ENCODE peak calls at places on chromosomes 12 and 14, in seven cellular contexts. M, K, N, I, P, L and Z are unnamed samples.

GRCh38 chr14:96634481-96634880 is 132.3 kb downstream of the PAPOLA start:
- DNase-seq in M (no peak), K (no peak), N (no peak), I (no peak), P (peak; percentile 37), L (no peak), Z (no peak)

GRCh38 chr14:76117789-76118188 is 33.9 kb upstream of the GPATCH2L start:
- DNase-seq in M (no peak), K (no peak), N (no peak), I (no peak), P (no peak), L (no peak), Z (no peak)

GRCh38 chr14:104378636-104379225 is 200.8 kb upstream of the C14orf180 start:
- DNase-seq in M (no peak), K (no peak), N (no peak), I (no peak), P (no peak), L (no peak), Z (no peak)

GRCh38 chr12:107379852-107380567 is 286.7 kb upstream of the CRY1 start:
- DNase-seq in M (peak; percentile 77), K (no peak), N (no peak), I (no peak), P (peak; percentile 77), L (peak; percentile 53), Z (peak; percentile 68)

GRCh38 chr14:104891664-104892500 is 26.8 kb downstream of the CEP170B start:
- DNase-seq in M (no peak), K (no peak), N (peak; percentile 62), I (peak; percentile 4), P (peak; percentile 47), L (no peak), Z (no peak)

GRCh38 chr14:49950275-49951250 is 57.7 kb downstream of the ARF6 start:
- DNase-seq in M (no peak), K (no peak), N (no peak), I (no peak), P (peak; percentile 82), L (peak; percentile 15), Z (no peak)

GRCh38 chr12:31508436-31509150 is 82.3 kb downstream of the DENND5B start:
- DNase-seq in M (no peak), K (no peak), N (no peak), I (no peak), P (no peak), L (no peak), Z (no peak)

GRCh38 chr12:99619389-99620158 is 28.0 kb upstream of the GARIN6 start:
- DNase-seq in M (peak; percentile 11), K (peak; percentile 31), N (no peak), I (no peak), P (peak; percentile 49), L (peak; percentile 42), Z (peak; percentile 36)

GRCh38 chr12:2113501-2113912 is 60.7 kb downstream of the CACNA1C start:
- DNase-seq in M (no peak), K (no peak), N (no peak), I (no peak), P (no peak), L (no peak), Z (peak; percentile 21)

GRCh38 chr12:114735680-114736374 is 51.9 kb upstream of the TBX3 start:
- DNase-seq in M (no peak), K (no peak), N (no peak), I (no peak), P (peak; percentile 45), L (no peak), Z (no peak)

GRCh38 chr12:131711551-131712205 is 788 bp downstream of the SFSWAP start:
- DNase-seq in M (no peak), K (no peak), N (no peak), I (no peak), P (no peak), L (no peak), Z (no peak)

GRCh38 chr12:120260607-120261006 is 4.9 kb downstream of the PXN start:
- DNase-seq in M (no peak), K (no peak), N (no peak), I (no peak), P (no peak), L (no peak), Z (no peak)

GRCh38 chr14:104689620-104690265 is 325 bp downstream of the INF2 start:
- DNase-seq in M (no peak), K (no peak), N (no peak), I (no peak), P (no peak), L (peak; percentile 25), Z (no peak)

GRCh38 chr12:121038861-121039654 is at the start of gene OASL:
- DNase-seq in M (peak; percentile 61), K (peak; percentile 79), N (no peak), I (peak; percentile 61), P (peak; percentile 87), L (peak; percentile 89), Z (peak; percentile 68)

GRCh38 chr12:11598900-11599299 is 50.6 kb upstream of the ETV6 start:
- DNase-seq in M (no peak), K (no peak), N (no peak), I (no peak), P (no peak), L (no peak), Z (no peak)

GRCh38 chr12:11600199-11600598 is 49.3 kb upstream of the ETV6 start:
- DNase-seq in M (no peak), K (no peak), N (no peak), I (no peak), P (no peak), L (no peak), Z (no peak)

GRCh38 chr12:11592484-11592883 is 57.0 kb upstream of the ETV6 start:
- DNase-seq in M (no peak), K (no peak), N (no peak), I (no peak), P (no peak), L (no peak), Z (no peak)

GRCh38 chr12:11593013-11593412 is 56.5 kb upstream of the ETV6 start:
- DNase-seq in M (no peak), K (no peak), N (no peak), I (no peak), P (no peak), L (no peak), Z (no peak)

DNA sequence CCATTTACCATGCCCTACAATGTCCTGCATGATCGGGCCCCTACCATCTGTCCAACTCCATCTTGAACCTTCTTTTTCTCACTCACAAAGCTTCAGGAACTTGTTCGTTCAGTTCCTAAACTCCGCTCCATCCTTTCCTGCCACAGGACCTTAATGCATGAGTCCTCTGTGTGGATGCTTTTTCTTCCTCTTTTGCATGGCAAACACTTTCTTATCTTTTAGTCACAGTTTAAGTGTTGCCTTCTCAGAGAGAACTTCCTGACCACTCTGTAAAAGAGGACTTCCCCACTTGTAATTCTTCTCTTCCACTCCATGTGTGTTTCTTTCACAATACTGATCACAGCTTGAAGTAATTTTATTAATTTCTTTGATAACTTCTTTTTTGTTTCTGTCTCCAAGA is 54.4 kb upstream of the ETV6 start:
- DNase-seq in M (no peak), K (no peak), N (no peak), I (no peak), P (no peak), L (no peak), Z (no peak)
- H3K4me3 ChIP-seq in M (no peak overlapping the region), K (no peak overlapping the region), N (no peak overlapping the region), I (no peak overlapping the region), P (no peak overlapping the region), L (no peak overlapping the region), Z (no peak overlapping the region)

DNA sequence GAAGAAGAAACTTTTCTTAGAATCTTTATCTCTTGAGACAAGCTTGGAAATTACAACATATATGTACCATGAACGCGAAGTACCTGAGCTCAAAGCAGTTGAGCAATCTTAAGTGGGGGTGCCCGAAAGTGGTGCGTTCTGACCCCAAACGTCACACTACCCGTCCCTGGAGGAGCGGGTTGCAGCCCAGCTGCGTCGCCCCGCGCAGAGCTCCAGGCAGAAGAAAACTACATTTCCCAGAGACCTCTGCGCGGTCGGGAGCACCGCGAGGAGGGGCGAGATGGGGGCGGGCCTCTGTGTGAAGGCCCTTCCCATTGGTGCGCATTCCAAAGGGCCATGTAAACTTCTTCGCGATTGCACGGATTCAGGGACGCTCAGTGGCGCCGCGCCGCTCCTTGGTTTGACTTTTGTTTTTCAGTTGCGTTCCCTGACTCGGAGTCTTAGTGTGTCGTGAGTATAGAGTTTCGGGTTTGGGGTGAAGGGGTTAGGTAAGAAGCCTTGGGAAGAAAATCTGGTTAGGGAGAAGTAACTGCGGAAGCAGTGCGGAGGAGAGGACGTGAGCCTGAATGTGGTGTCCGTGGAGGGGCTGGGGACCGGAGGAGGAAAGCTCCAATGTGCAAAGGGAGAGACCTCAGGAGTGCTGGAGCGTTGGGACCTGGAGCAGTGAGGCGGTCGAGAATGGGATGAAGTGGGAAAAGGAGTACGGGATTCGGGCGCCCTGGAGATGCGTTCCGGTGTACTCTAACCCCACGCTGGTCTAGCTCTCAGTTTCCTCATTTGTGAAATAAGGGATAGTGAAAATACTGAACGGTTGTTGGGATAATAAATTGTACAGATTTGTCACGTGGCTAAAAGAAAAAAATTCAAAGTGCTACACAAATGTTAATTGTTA is at the start of gene CCDC77:
- DNase-seq in M (peak; percentile 93), K (peak; percentile 93), N (peak; percentile 95), I (peak; percentile 91), P (peak; percentile 93), L (peak; percentile 89), Z (peak; percentile 86)
- TF ChIP-seq CTCF in M (peak; percentile 33), K (peak; percentile 31), N (no peak), I (peak; percentile 40), P (peak; percentile 34), L (peak; percentile 20), Z (peak; percentile 35)

GRCh38 chr12:15563683-15564082 is 225.5 kb downstream of the EPS8 start:
- DNase-seq in M (peak; percentile 54), K (peak; percentile 81), N (no peak), I (peak; percentile 11), P (no peak), L (peak; percentile 91), Z (peak; percentile 57)
- H3K4me3 ChIP-seq in M (no peak overlapping the region), K (no peak overlapping the region), N (peak overlapping the region; percentile 29), I (peak overlapping the region; percentile 38), P (no peak overlapping the region), L (no peak overlapping the region), Z (no peak overlapping the region)

GRCh38 chr12:124727244-124727673 is 136.4 kb downstream of the SCARB1 start:
- DNase-seq in M (peak; percentile 42), K (no peak), N (peak; percentile 85), I (no peak), P (peak; percentile 97), L (peak; percentile 70), Z (peak; percentile 69)

GRCh38 chr12:124725099-124725498 is 138.6 kb downstream of the SCARB1 start:
- DNase-seq in M (no peak), K (no peak), N (no peak), I (no peak), P (no peak), L (no peak), Z (no peak)

GRCh38 chr12:124725612-124726237 is 137.9 kb downstream of the SCARB1 start:
- DNase-seq in M (no peak), K (no peak), N (no peak), I (no peak), P (no peak), L (no peak), Z (no peak)

GRCh38 chr12:124730455-124730932 is 133.2 kb downstream of the SCARB1 start:
- DNase-seq in M (peak; percentile 88), K (peak; percentile 93), N (no peak), I (no peak), P (no peak), L (no peak), Z (peak; percentile 51)

DNA sequence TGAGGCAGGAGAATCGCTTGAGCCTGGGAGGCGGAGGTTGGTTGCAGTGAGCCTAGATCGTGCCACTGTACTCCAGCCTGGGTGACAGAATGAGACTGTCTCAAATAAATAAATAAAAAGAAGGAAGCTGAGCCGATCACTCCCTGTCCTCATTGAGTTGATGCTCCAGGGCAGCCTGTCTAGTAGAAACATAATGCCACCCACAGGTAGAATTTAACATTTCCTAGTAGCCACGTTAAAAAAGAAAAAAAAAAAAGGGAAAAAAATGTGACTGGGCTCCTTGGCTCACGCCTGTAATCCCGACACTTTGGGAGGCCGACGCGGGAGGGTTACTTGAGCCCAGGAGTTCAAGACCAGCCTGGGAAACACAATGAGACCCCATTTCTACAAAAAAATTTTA is 135.7 kb downstream of the SCARB1 start:
- DNase-seq in M (no peak), K (no peak), N (no peak), I (no peak), P (no peak), L (no peak), Z (no peak)
- TF ChIP-seq CTCF in M (no peak), K (no peak), N (no peak), I (no peak), P (peak; percentile 37), L (no peak), Z (no peak)